ENCODE peak calls at places on chromosome 11, in ten cellular contexts. N, R, Z, A, F, W, L, V, I and G are unnamed samples.

GRCh38 chr11:112310414-112310813 is 49.8 kb upstream of the PLET1 start:
- DNase-seq in N (no peak), R (no peak), Z (no peak), A (no peak), F (no peak), W (no peak), L (no peak), V (no peak), I (no peak), G (no peak)

GRCh38 chr11:109309153-109309552 is 112.8 kb upstream of the C11orf87 start:
- DNase-seq in N (no peak), R (peak), Z (no peak), A (no peak), F (no peak), W (no peak), L (no peak), V (no peak), I (no peak), G (no peak)

GRCh38 chr11:80362578-80362977 is 921.7 kb upstream of the TENM4 start:
- DNase-seq in N (no peak), R (no peak), Z (no peak), A (no peak), F (no peak), W (no peak), L (no peak), V (no peak), I (no peak), G (no peak)

GRCh38 chr11:3127706-3128355 is 37.3 kb downstream of the OSBPL5 start:
- DNase-seq in N (no peak), R (no peak), Z (no peak), A (no peak), F (no peak), W (no peak), L (no peak), V (no peak), I (no peak), G (no peak)

GRCh38 chr11:102254047-102254446 is 63.2 kb upstream of the BIRC3 start:
- DNase-seq in N (no peak), R (no peak), Z (peak), A (no peak), F (no peak), W (peak), L (no peak), V (no peak), I (no peak), G (peak)

GRCh38 chr11:28739489-28740280 is 631.5 kb downstream of the METTL15 start:
- DNase-seq in N (no peak), R (no peak), Z (no peak), A (no peak), F (no peak), W (no peak), L (no peak), V (peak), I (no peak), G (no peak)

GRCh38 chr11:34865261-34865660 is 50.9 kb downstream of the APIP start:
- DNase-seq in N (no peak), R (no peak), Z (no peak), A (no peak), F (no peak), W (no peak), L (no peak), V (no peak), I (no peak), G (no peak)

GRCh38 chr11:64003807-64004589 is 17.8 kb downstream of the OTUB1 start:
- DNase-seq in N (no peak), R (no peak), Z (no peak), A (no peak), F (no peak), W (no peak), L (no peak), V (no peak), I (no peak), G (peak)

GRCh38 chr11:57698843-57699365 is 13.1 kb downstream of the MED19 start:
- DNase-seq in N (no peak), R (no peak), Z (no peak), A (no peak), F (no peak), W (no peak), L (no peak), V (no peak), I (no peak), G (no peak)

GRCh38 chr11:70788247-70789022 is 390.1 kb downstream of the CTTN start:
- DNase-seq in N (no peak), R (no peak), Z (no peak), A (no peak), F (no peak), W (no peak), L (no peak), V (peak), I (no peak), G (no peak)

GRCh38 chr11:111565111-111565720 is 24.7 kb downstream of the LAYN start:
- DNase-seq in N (peak), R (peak), Z (peak), A (no peak), F (peak), W (peak), L (peak), V (peak), I (peak), G (peak)

GRCh38 chr11:38208951-38209350 is 1610.9 kb upstream of the RAG2 start:
- DNase-seq in N (no peak), R (no peak), Z (no peak), A (no peak), F (no peak), W (no peak), L (no peak), V (no peak), I (no peak), G (no peak)

GRCh38 chr11:111541209-111542061 is 915 bp downstream of the LAYN start:
- DNase-seq in N (peak), R (peak), Z (peak), A (no peak), F (peak), W (peak), L (no peak), V (no peak), I (no peak), G (peak)

GRCh38 chr11:16763746-16764145 is 25.3 kb downstream of the C11orf58 start:
- DNase-seq in N (no peak), R (no peak), Z (no peak), A (no peak), F (no peak), W (no peak), L (no peak), V (no peak), I (no peak), G (no peak)

GRCh38 chr11:131295986-131296385 is 74.4 kb upstream of the NTM start:
- DNase-seq in N (no peak), R (no peak), Z (no peak), A (no peak), F (no peak), W (no peak), L (no peak), V (no peak), I (no peak), G (no peak)

GRCh38 chr11:95485115-95485900 is 254.3 kb upstream of the SESN3 start:
- DNase-seq in N (no peak), R (no peak), Z (no peak), A (no peak), F (no peak), W (no peak), L (no peak), V (no peak), I (no peak), G (no peak)

GRCh38 chr11:111012497-111012896 is 233.0 kb upstream of the POU2AF2 start:
- DNase-seq in N (no peak), R (no peak), Z (no peak), A (no peak), F (no peak), W (no peak), L (no peak), V (no peak), I (no peak), G (no peak)

GRCh38 chr11:75789521-75789920 is 20.9 kb downstream of the DGAT2 start:
- DNase-seq in N (no peak), R (no peak), Z (no peak), A (no peak), F (no peak), W (no peak), L (no peak), V (no peak), I (no peak), G (no peak)

GRCh38 chr11:20022363-20023081 is 137.8 kb downstream of the DBX1 start:
- DNase-seq in N (no peak), R (no peak), Z (peak), A (no peak), F (no peak), W (no peak), L (no peak), V (peak), I (no peak), G (peak)

GRCh38 chr11:126137146-126137545 is 74.3 kb downstream of the RPUSD4 start:
- DNase-seq in N (no peak), R (no peak), Z (no peak), A (no peak), F (no peak), W (no peak), L (no peak), V (no peak), I (no peak), G (no peak)

GRCh38 chr11:110028904-110029303 is 64.3 kb upstream of the ZC3H12C start:
- DNase-seq in N (no peak), R (no peak), Z (no peak), A (no peak), F (no peak), W (no peak), L (no peak), V (no peak), I (no peak), G (no peak)

GRCh38 chr11:100562102-100562501 is 125.0 kb upstream of the ARHGAP42 start:
- DNase-seq in N (no peak), R (no peak), Z (no peak), A (no peak), F (no peak), W (no peak), L (peak), V (no peak), I (no peak), G (no peak)

GRCh38 chr11:64419818-64420485 is 61.0 kb downstream of the RPS6KA4 start:
- DNase-seq in N (no peak), R (no peak), Z (peak), A (no peak), F (no peak), W (no peak), L (no peak), V (no peak), I (peak), G (no peak)

GRCh38 chr11:46352063-46352841 is 5.0 kb downstream of the DGKZ start:
- DNase-seq in N (no peak), R (peak), Z (peak), A (peak), F (peak), W (peak), L (peak), V (no peak), I (peak), G (peak)

GRCh38 chr11:96817488-96817887 is 427.7 kb downstream of the JRKL start:
- DNase-seq in N (no peak), R (peak), Z (no peak), A (no peak), F (no peak), W (no peak), L (no peak), V (no peak), I (no peak), G (no peak)

GRCh38 chr11:82191690-82192089 is 542.0 kb downstream of the FAM181B start:
- DNase-seq in N (no peak), R (no peak), Z (no peak), A (no peak), F (no peak), W (no peak), L (no peak), V (peak), I (no peak), G (no peak)

GRCh38 chr11:19614370-19614936 is 98.2 kb upstream of the NAV2 start:
- DNase-seq in N (no peak), R (no peak), Z (no peak), A (no peak), F (no peak), W (no peak), L (no peak), V (no peak), I (no peak), G (no peak)

GRCh38 chr11:73869234-73869949 is 7.3 kb downstream of the COA4 start:
- DNase-seq in N (peak), R (peak), Z (no peak), A (no peak), F (no peak), W (no peak), L (peak), V (no peak), I (no peak), G (no peak)

GRCh38 chr11:2995893-2996554 is 3.9 kb upstream of the NAP1L4 start:
- DNase-seq in N (no peak), R (no peak), Z (no peak), A (no peak), F (no peak), W (no peak), L (no peak), V (no peak), I (no peak), G (no peak)

GRCh38 chr11:60164550-60165075 is 18.3 kb downstream of the MS4A6A start:
- DNase-seq in N (no peak), R (no peak), Z (no peak), A (no peak), F (no peak), W (no peak), L (no peak), V (no peak), I (no peak), G (no peak)

GRCh38 chr11:66595245-66595904 is 2.4 kb downstream of the CCS start:
- DNase-seq in N (peak), R (peak), Z (no peak), A (no peak), F (no peak), W (no peak), L (peak), V (no peak), I (no peak), G (no peak)